ENCODE peak calls at places on chromosome 7, in seven cellular contexts. U is WTC11, Z is psoas muscle, N is heart left ventricle, O is cardiac fibroblast, X is BJ, A is esophagus squamous epithelium. H is an unnamed sample.

GRCh38 chr7:143947111-143947510 is 7.5 kb upstream of the OR2F1 start:
- DNase-seq in U (no peak), Z (no peak), N (no peak), O (no peak), X (no peak), A (no peak), H (no peak)

GRCh38 chr7:15612205-15612604 is 50.4 kb upstream of the AGMO start:
- DNase-seq in U (no peak), Z (no peak), N (no peak), O (no peak), X (no peak), A (no peak), H (no peak)

GRCh38 chr7:149864023-149864422 is 9.7 kb upstream of the ATP6V0E2 start:
- DNase-seq in U (no peak), Z (no peak), N (no peak), O (no peak), X (no peak), A (no peak), H (no peak)

GRCh38 chr7:20438665-20439376 is 108.1 kb downstream of the ITGB8 start:
- DNase-seq in U (no peak), Z (no peak), N (no peak), O (no peak), X (no peak), A (no peak), H (no peak)

GRCh38 chr7:3000566-3000965 is 43.1 kb downstream of the CARD11 start:
- DNase-seq in U (no peak), Z (no peak), N (no peak), O (no peak), X (no peak), A (no peak), H (no peak)

GRCh38 chr7:3911685-3912084 is 610.6 kb downstream of the SDK1 start:
- DNase-seq in U (no peak), Z (no peak), N (no peak), O (peak; percentile 31), X (no peak), A (no peak), H (peak; percentile 89)

GRCh38 chr7:130292682-130293257 is at the start of gene CPA4:
- DNase-seq in U (no peak), Z (no peak), N (peak; percentile 44), O (peak; percentile 99), X (peak; percentile 94), A (no peak), H (peak; percentile 95)

GRCh38 chr7:45085619-45086200 is 3.1 kb downstream of the NACAD start:
- DNase-seq in U (no peak), Z (peak; percentile 29), N (peak; percentile 14), O (no peak), X (no peak), A (no peak), H (no peak)

GRCh38 chr7:112052993-112053392 is 153.2 kb downstream of the DOCK4 start:
- DNase-seq in U (no peak), Z (no peak), N (no peak), O (no peak), X (no peak), A (no peak), H (no peak)

GRCh38 chr7:44622342-44623151 is 16.1 kb downstream of the OGDH start:
- DNase-seq in U (no peak), Z (no peak), N (no peak), O (peak; percentile 32), X (no peak), A (no peak), H (no peak)

GRCh38 chr7:126700807-126701604 is 551.7 kb downstream of the GRM8 start:
- DNase-seq in U (peak; percentile 48), Z (no peak), N (no peak), O (peak; percentile 96), X (peak; percentile 32), A (no peak), H (peak; percentile 94)

GRCh38 chr7:39416866-39417265 is 149.3 kb upstream of the YAE1 start:
- DNase-seq in U (no peak), Z (no peak), N (no peak), O (no peak), X (no peak), A (no peak), H (no peak)

GRCh38 chr7:66099551-66100407 is 14.9 kb upstream of the CRCP start:
- DNase-seq in U (peak; percentile 43), Z (peak; percentile 64), N (peak; percentile 69), O (peak; percentile 91), X (peak; percentile 61), A (peak; percentile 1), H (peak; percentile 95)

GRCh38 chr7:63067897-63068585 is 930.6 kb upstream of the ZNF722 start:
- DNase-seq in U (no peak), Z (no peak), N (no peak), O (no peak), X (no peak), A (no peak), H (no peak)

GRCh38 chr7:46490406-46490805 is 569.3 kb upstream of the IGFBP3 start:
- DNase-seq in U (no peak), Z (no peak), N (no peak), O (no peak), X (no peak), A (no peak), H (no peak)

GRCh38 chr7:82343-83155 is 109.8 kb upstream of the FAM20C start:
- DNase-seq in U (no peak), Z (no peak), N (no peak), O (no peak), X (no peak), A (no peak), H (peak; percentile 35)

GRCh38 chr7:70573202-70573810 is 558.6 kb upstream of the GALNT17 start:
- DNase-seq in U (no peak), Z (no peak), N (no peak), O (no peak), X (no peak), A (no peak), H (no peak)

GRCh38 chr7:108247646-108248045 is 117.5 kb upstream of the LAMB4 start:
- DNase-seq in U (no peak), Z (no peak), N (no peak), O (peak; percentile 79), X (no peak), A (no peak), H (no peak)

GRCh38 chr7:28729276-28729675 is 228.9 kb downstream of the TRIL start:
- DNase-seq in U (no peak), Z (no peak), N (no peak), O (no peak), X (no peak), A (no peak), H (no peak)

GRCh38 chr7:52154382-52154781 is 837.8 kb upstream of the COBL start:
- DNase-seq in U (no peak), Z (no peak), N (no peak), O (no peak), X (no peak), A (no peak), H (peak; percentile 1)

GRCh38 chr7:137443616-137444015 is 100.1 kb upstream of the PTN start:
- DNase-seq in U (no peak), Z (no peak), N (no peak), O (peak; percentile 57), X (no peak), A (no peak), H (peak; percentile 41)

GRCh38 chr7:135012229-135012628 is 25.9 kb downstream of the AGBL3 start:
- DNase-seq in U (no peak), Z (no peak), N (no peak), O (no peak), X (no peak), A (no peak), H (no peak)

GRCh38 chr7:17038160-17038782 is 156.5 kb upstream of the AGR3 start:
- DNase-seq in U (no peak), Z (no peak), N (no peak), O (no peak), X (no peak), A (no peak), H (no peak)

GRCh38 chr7:141700848-141701371 is 1.1 kb downstream of the DENND11 start:
- DNase-seq in U (peak; percentile 14), Z (no peak), N (no peak), O (no peak), X (no peak), A (no peak), H (no peak)

GRCh38 chr7:151010307-151011096 is 13.8 kb downstream of the ATG9B start:
- DNase-seq in U (no peak), Z (no peak), N (no peak), O (no peak), X (no peak), A (no peak), H (no peak)

GRCh38 chr7:91651986-91652385 is 228.5 kb downstream of the MTERF1 start:
- DNase-seq in U (no peak), Z (no peak), N (no peak), O (no peak), X (no peak), A (no peak), H (no peak)

GRCh38 chr7:102152672-102153585 is 133.7 kb upstream of the SH2B2 start:
- DNase-seq in U (peak; percentile 73), Z (no peak), N (peak; percentile 37), O (peak; percentile 57), X (no peak), A (no peak), H (peak; percentile 89)